ENCODE peak calls at places on chromosomes 11 and 22, in five cellular contexts. Z is mesothelial cell of epicardium, K is B cell, V is nephron progenitor cell, D is kidney epithelial cell. E is an unnamed sample.

GRCh38 chr11:111439905-111440304 is 60.8 kb upstream of the POU2AF1 start:
- DNase-seq in Z (no peak), K (no peak), V (no peak), D (no peak), E (no peak)

GRCh38 chr11:80855975-80856524 is 1415.2 kb upstream of the TENM4 start:
- DNase-seq in Z (no peak), K (no peak), V (no peak), D (no peak), E (no peak)

GRCh38 chr22:29309332-29310064 is 3.0 kb downstream of the GAS2L1 start:
- DNase-seq in Z (peak; percentile 38), K (no peak), V (no peak), D (no peak), E (peak; percentile 69)

GRCh38 chr22:45120931-45121330 is 42.8 kb upstream of the NUP50 start:
- DNase-seq in Z (no peak), K (no peak), V (no peak), D (no peak), E (no peak)

GRCh38 chr11:119832536-119832935 is 103.5 kb upstream of the NECTIN1 start:
- DNase-seq in Z (no peak), K (no peak), V (peak; percentile 49), D (no peak), E (no peak)

GRCh38 chr11:44983786-44984185 is 33.1 kb upstream of the TP53I11 start:
- DNase-seq in Z (no peak), K (no peak), V (no peak), D (no peak), E (no peak)

GRCh38 chr11:125457814-125458343 is 38.2 kb downstream of the FEZ1 start:
- DNase-seq in Z (peak; percentile 38), K (no peak), V (peak; percentile 23), D (no peak), E (peak; percentile 70)

GRCh38 chr11:83156996-83157754 is at the start of gene PCF11:
- DNase-seq in Z (peak; percentile 92), K (no peak), V (no peak), D (no peak), E (no peak)

GRCh38 chr11:67368621-67369020 is 4.8 kb downstream of the CLCF1 start:
- DNase-seq in Z (no peak), K (no peak), V (no peak), D (no peak), E (no peak)

GRCh38 chr22:49365191-49365837 is 462.4 kb downstream of the BRD1 start:
- DNase-seq in Z (no peak), K (no peak), V (no peak), D (no peak), E (no peak)

GRCh38 chr11:112728288-112728687 is 232.9 kb upstream of the NCAM1 start:
- DNase-seq in Z (no peak), K (no peak), V (no peak), D (no peak), E (no peak)

GRCh38 chr22:36858966-36859365 is 1.8 kb upstream of the NCF4 start:
- DNase-seq in Z (no peak), K (no peak), V (no peak), D (no peak), E (no peak)

GRCh38 chr22:36860017-36860416 is 789 bp upstream of the NCF4 start:
- DNase-seq in Z (no peak), K (no peak), V (no peak), D (no peak), E (no peak)

GRCh38 chr22:36860438-36860820 is 377 bp upstream of the NCF4 start:
- DNase-seq in Z (no peak), K (no peak), V (no peak), D (no peak), E (no peak)

GRCh38 chr22:36862251-36863242 is 1.7 kb downstream of the NCF4 start:
- DNase-seq in Z (no peak), K (peak; percentile 68), V (no peak), D (no peak), E (no peak)

GRCh38 chr22:36860821-36861659 is at the start of gene NCF4:
- DNase-seq in Z (no peak), K (peak; percentile 92), V (no peak), D (no peak), E (no peak)
- TF ChIP-seq CTCF in Z (no peak), K (no peak), V (no peak), D (no peak), E (no peak)

GRCh38 chr11:60915250-60915914 is 1.4 kb downstream of the TMEM109 start:
- DNase-seq in Z (peak; percentile 54), K (peak; percentile 88), V (peak; percentile 57), D (no peak), E (no peak)
- TF ChIP-seq CTCF in Z (no peak), K (peak; percentile 55), V (no peak), D (peak; percentile 53), E (peak; percentile 30)

DNA sequence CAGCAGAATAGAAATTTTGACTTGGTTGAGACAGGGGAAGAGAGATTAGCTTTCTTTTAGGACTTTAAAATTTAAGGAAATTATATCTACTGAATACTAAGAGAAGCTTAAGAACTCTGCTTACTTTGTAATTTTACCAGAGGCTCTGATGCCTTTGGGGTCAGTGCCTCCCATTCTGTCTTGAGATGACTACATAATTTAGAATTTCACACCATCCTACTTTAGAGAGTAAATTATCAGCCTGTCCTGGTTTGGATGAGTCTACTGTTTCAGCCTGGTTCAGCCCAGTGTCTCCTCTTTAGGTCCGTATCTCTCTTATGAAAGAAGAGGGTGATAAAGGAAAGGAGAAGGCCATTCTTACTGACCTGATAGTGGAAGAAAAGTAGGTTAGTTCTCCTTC is 9.8 kb downstream of the NUCB2 start:
- DNase-seq in Z (no peak), K (no peak), V (no peak), D (no peak), E (no peak)
- TF ChIP-seq CTCF in Z (no peak), K (no peak), V (no peak), D (no peak), E (no peak)

DNA sequence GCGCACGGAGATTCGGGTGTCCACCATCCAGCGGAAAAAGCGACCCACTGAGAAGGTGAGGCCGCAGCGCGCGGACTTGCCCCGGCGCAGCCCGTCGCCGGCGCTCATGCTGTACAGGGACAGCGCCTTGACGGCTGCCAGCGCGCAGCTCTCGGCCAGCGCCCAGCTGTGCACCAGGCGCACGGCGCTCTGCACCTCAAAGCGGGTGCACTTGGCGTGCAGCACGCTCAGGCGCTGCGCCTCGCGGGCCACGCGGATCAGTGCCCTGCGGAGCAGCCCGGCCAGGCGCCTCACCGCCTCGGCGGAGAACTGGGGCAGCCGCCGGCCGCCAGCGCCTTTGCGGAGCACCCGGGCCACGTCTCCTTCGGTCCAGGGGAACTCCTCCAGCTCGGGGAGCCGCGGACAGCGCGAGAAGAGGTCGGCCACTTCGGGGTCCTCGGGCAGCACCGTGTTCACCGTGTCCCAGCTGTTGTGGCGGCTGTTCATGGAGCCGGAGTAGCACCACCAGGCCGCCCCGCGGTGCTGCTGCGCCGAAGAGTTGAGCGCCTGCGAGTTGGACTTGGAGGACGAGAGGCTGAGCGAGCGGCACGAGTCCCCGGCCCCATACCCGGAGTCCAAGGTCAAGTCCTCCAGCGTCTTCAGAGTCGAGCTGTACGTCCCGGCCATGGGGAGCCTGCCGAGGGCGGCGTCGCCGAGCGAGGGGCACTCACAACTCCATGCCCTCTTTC is 728 bp downstream of the ABTB2 start:
- DNase-seq in Z (peak; percentile 66), K (no peak), V (peak; percentile 72), D (no peak), E (peak; percentile 78)
- TF ChIP-seq CTCF in Z (no peak), K (no peak), V (no peak), D (no peak), E (no peak)

GRCh38 chr11:3197044-3197715 is 21.4 kb downstream of the MRGPRG start:
- DNase-seq in Z (no peak), K (no peak), V (no peak), D (no peak), E (no peak)

GRCh38 chr11:3196161-3197043 is 22.2 kb downstream of the MRGPRG start:
- DNase-seq in Z (no peak), K (no peak), V (no peak), D (no peak), E (peak; percentile 70)

GRCh38 chr11:3194016-3194816 is 24.4 kb downstream of the MRGPRG start:
- DNase-seq in Z (no peak), K (no peak), V (no peak), D (no peak), E (no peak)

GRCh38 chr11:3193373-3194015 is 25.1 kb downstream of the MRGPRG start:
- DNase-seq in Z (no peak), K (no peak), V (no peak), D (no peak), E (no peak)

DNA sequence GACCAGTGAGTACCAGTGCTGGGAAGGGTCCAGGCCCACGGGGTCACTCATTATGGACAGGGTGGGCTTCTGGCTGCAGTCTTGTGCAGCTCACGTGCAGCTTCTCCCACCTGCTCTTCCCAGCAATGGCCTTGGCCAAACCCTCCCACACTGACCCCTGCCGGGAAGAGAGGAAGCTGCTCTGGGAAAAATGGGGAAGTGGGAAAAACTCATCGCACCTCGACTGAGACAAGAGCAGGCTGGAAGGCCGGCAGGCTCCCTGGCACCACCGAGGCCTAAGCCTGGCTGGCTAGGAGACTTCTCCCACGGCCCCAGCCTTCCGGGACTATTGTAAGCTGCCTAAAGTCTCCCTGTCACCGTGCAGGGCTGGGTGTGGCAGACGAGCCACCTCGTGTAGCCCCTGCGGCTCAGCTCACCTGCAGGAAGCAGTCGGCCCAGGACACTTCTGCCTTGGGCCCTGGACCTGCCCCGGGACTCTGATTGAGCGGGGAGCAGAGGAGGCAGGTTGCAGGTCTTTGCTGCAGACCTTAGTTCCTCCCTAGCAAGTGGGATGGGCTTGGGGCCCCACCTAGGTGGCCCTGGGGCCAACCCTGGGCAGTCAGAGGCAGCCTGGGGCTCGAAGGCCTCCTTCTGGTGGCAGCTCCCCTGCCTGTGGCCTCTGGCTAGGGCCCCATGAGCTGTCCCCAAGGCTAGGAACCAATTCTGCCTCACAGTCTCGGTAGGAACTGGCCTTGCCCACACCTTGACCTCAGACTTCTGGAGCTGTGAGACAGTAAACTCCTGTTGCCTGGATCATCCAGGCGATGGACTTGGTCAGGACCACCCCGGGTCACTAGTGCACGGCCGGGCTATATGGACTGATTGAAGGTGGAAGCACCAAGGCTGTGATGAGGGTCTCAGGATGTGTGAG is 23.1 kb downstream of the MRGPRG start:
- DNase-seq in Z (no peak), K (no peak), V (peak; percentile 41), D (no peak), E (no peak)
- TF ChIP-seq CTCF in Z (no peak), K (no peak), V (peak; percentile 38), D (peak; percentile 55), E (peak; percentile 54)

GRCh38 chr11:94147433-94147845 is 18.8 kb downstream of the PANX1 start:
- DNase-seq in Z (no peak), K (no peak), V (no peak), D (no peak), E (no peak)
- TF ChIP-seq CTCF in Z (no peak), K (no peak), V (no peak), D (no peak), E (no peak)

GRCh38 chr11:64227405-64227956 is 1.4 kb downstream of the NUDT22 start:
- DNase-seq in Z (no peak), K (no peak), V (no peak), D (no peak), E (no peak)

GRCh38 chr11:64224151-64224890 is 1.7 kb downstream of the TRPT1 start:
- DNase-seq in Z (no peak), K (no peak), V (no peak), D (no peak), E (no peak)

GRCh38 chr11:64226507-64227051 is 505 bp downstream of the NUDT22 start:
- DNase-seq in Z (no peak), K (peak; percentile 65), V (no peak), D (no peak), E (no peak)

GRCh38 chr11:64224891-64225607 is 937 bp downstream of the TRPT1 start:
- DNase-seq in Z (no peak), K (no peak), V (no peak), D (no peak), E (no peak)

GRCh38 chr11:64225608-64226506 is at the start of the genes NUDT22 and TRPT1:
- DNase-seq in Z (peak; percentile 93), K (peak; percentile 89), V (peak; percentile 96), D (no peak), E (peak; percentile 93)
- TF ChIP-seq CTCF in Z (no peak), K (peak; percentile 63), V (peak; percentile 18), D (peak; percentile 43), E (peak; percentile 46)

E was measured in type B pancreatic cell.